ENCODE peak calls at places on chromosomes 13 and 19, in six cellular contexts. One of them, this sample, is unnamed. For H3K9me2 and H3K4me1, the result is how much of the 10 kb centered on the place peaks cover.

GRCh38 chr19:40465025-40465780 is at the start of gene BLVRB:
- DNase-seq in HCT116: no peak
- DNase-seq in SK-N-SH: no peak
- DNase-seq in hepatocyte: no peak
- DNase-seq in PC-3: peak
- DNase-seq in GM23338: peak
- DNase-seq in this sample: peak

GRCh38 chr19:19170053-19170945 is at the start of gene MEF2B:
- DNase-seq in hepatocyte: peak
- DNase-seq in HCT116: no peak
- DNase-seq in SK-N-SH: peak
- DNase-seq in PC-3: peak
- DNase-seq in GM23338: peak
- DNase-seq in this sample: peak

GRCh38 chr13:39552233-39552632 is 50.8 kb downstream of the LHFPL6 start:
- DNase-seq in SK-N-SH: no peak
- DNase-seq in PC-3: no peak
- DNase-seq in GM23338: no peak
- DNase-seq in hepatocyte: no peak
- DNase-seq in HCT116: no peak
- DNase-seq in this sample: no peak

GRCh38 chr13:46126552-46127171 is 21.8 kb upstream of the CPB2 start:
- DNase-seq in HCT116: peak
- DNase-seq in SK-N-SH: peak
- DNase-seq in PC-3: peak
- DNase-seq in hepatocyte: peak
- DNase-seq in GM23338: peak
- DNase-seq in this sample: peak

GRCh38 chr13:84648069-84648640 is 765.9 kb upstream of the SLITRK1 start:
- DNase-seq in PC-3: peak
- DNase-seq in hepatocyte: no peak
- DNase-seq in HCT116: no peak
- DNase-seq in GM23338: no peak
- DNase-seq in SK-N-SH: no peak
- DNase-seq in this sample: peak

GRCh38 chr19:1283207-1283916 is 2.3 kb upstream of the EFNA2 start:
- DNase-seq in SK-N-SH: no peak
- DNase-seq in PC-3: no peak
- DNase-seq in hepatocyte: no peak
- DNase-seq in HCT116: no peak
- DNase-seq in GM23338: no peak
- DNase-seq in this sample: no peak

GRCh38 chr13:51221674-51222509 is at the start of gene FAM124A:
- DNase-seq in HCT116: peak
- DNase-seq in GM23338: peak
- DNase-seq in SK-N-SH: peak
- DNase-seq in PC-3: peak
- DNase-seq in hepatocyte: peak
- DNase-seq in this sample: peak

GRCh38 chr19:28469544-28469943 is 743.4 kb downstream of the UQCRFS1 start:
- DNase-seq in hepatocyte: no peak
- DNase-seq in SK-N-SH: no peak
- DNase-seq in PC-3: no peak
- DNase-seq in HCT116: no peak
- DNase-seq in GM23338: no peak
- DNase-seq in this sample: no peak

GRCh38 chr13:84951128-84951527 is 848.1 kb downstream of the SLITRK6 start:
- DNase-seq in GM23338: no peak
- DNase-seq in HCT116: no peak
- DNase-seq in PC-3: peak
- DNase-seq in SK-N-SH: no peak
- DNase-seq in hepatocyte: no peak
- DNase-seq in this sample: no peak

GRCh38 chr13:45209229-45209628 is 8.4 kb upstream of the KCTD4 start:
- DNase-seq in HCT116: no peak
- DNase-seq in PC-3: peak
- DNase-seq in GM23338: no peak
- DNase-seq in hepatocyte: no peak
- DNase-seq in SK-N-SH: no peak
- DNase-seq in this sample: peak

GRCh38 chr13:77896977-77897376 is 21.7 kb downstream of the EDNRB start:
- DNase-seq in hepatocyte: no peak
- DNase-seq in SK-N-SH: no peak
- DNase-seq in HCT116: no peak
- DNase-seq in GM23338: no peak
- DNase-seq in PC-3: peak
- DNase-seq in this sample: peak

GRCh38 chr13:21020581-21020980 is 40.8 kb downstream of the LATS2 start:
- DNase-seq in PC-3: no peak
- DNase-seq in SK-N-SH: no peak
- DNase-seq in hepatocyte: no peak
- DNase-seq in HCT116: no peak
- DNase-seq in GM23338: no peak
- DNase-seq in this sample: no peak

GRCh38 chr13:26759907-26760834 is at the start of gene GPR12:
- DNase-seq in PC-3: no peak
- DNase-seq in SK-N-SH: peak
- DNase-seq in HCT116: no peak
- DNase-seq in hepatocyte: no peak
- DNase-seq in GM23338: peak
- DNase-seq in this sample: peak

GRCh38 chr19:48325265-48325910 is at the start of gene EMP3:
- DNase-seq in hepatocyte: peak
- DNase-seq in PC-3: peak
- DNase-seq in HCT116: peak
- DNase-seq in GM23338: peak
- DNase-seq in SK-N-SH: no peak
- DNase-seq in this sample: peak

GRCh38 chr19:35986664-35987570 is 8.1 kb upstream of the SDHAF1 start:
- DNase-seq in GM23338: peak
- DNase-seq in PC-3: no peak
- DNase-seq in hepatocyte: peak
- DNase-seq in SK-N-SH: peak
- DNase-seq in HCT116: no peak
- DNase-seq in this sample: peak

DNA sequence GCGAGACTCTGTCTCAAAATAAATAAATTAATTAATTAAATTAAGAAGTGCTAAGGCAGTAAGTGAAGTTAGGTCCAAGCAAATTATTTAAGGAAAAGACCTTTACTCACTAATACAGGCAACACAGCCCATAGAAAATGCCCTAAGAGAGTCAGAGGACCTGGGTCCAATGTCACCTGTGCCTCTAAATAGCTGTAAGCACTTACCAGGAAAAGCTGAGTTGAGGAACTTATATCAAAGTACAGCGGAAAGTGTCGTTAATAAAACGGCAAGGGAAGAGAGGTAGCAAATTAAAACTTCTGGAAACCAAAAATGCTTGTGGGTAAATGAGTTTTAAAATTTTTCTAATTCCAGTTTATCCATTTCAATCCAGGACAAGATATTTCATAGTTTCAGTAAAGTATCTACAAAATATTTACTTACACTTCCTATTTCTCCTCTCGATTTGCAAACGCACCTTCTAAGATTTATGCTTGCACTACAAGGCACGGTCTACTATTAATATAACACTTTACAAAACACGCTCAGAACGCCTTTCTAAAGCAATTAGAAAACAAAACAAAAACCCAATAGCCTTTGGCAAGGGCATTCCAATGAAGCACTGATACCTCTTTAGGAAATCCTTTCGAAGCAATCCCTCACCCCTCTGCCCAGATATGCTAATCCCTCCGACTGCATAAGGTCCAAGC is 967 bp downstream of the VPS36 start:
- DNase-seq in HCT116: no peak
- DNase-seq in SK-N-SH: no peak
- DNase-seq in PC-3: no peak
- DNase-seq in hepatocyte: no peak
- DNase-seq in GM23338: no peak
- DNase-seq in this sample: no peak
- H3K9me2 ChIP-seq in HCT116: under half
- H3K9me2 ChIP-seq in SK-N-SH: under half
- H3K9me2 ChIP-seq in PC-3: under half
- H3K9me2 ChIP-seq in hepatocyte: under half
- H3K9me2 ChIP-seq in GM23338: under half
- H3K9me2 ChIP-seq in this sample: under half

DNA sequence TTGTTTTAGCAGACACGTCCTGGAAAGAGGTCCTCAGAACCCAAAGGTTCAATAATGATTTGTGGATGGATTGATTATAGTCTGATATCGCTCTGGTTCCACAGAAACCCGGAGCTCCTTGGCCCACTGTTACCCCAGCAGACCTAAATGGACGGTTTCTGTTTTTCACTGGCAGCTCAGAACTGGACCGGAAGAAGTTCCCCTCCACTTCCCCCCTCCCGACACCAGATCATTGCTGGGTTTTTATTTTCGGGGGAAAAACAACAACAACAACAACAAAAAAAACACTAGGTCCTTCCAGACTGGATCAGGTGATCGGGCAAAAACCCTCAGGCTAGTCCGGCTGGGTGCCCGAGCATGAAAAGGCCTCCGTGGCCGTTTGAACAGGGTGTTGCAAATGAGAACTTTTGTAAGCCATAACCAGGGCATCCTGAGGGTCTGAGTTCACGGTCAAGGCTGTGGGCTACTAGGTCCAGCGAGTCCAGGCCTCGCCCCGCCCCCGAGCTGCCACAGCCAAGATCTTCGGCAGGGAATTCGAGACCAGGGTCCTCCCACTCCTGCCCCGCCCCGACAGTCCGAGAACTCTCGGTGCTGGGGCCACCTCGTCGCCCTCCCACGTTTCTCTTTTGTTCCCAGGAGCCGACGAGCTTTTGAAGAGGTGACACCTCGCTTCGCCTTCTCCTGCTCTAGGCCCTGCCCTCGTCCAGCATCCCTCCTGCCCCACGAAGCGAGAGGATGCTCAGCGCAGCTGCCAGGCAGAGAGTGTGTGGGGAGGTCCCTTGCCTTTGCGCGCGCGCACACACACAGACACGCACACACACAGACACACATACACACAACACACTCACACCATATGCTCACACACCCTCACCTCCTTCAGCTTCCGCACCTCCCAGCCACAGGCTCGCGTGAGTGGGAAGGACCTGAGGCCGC is 8.7 kb downstream of the ZIC2 start:
- DNase-seq in PC-3: no peak
- DNase-seq in SK-N-SH: peak
- DNase-seq in GM23338: peak
- DNase-seq in hepatocyte: no peak
- DNase-seq in HCT116: no peak
- DNase-seq in this sample: no peak
- H3K4me1 ChIP-seq in PC-3: under half
- H3K4me1 ChIP-seq in SK-N-SH: under half
- H3K4me1 ChIP-seq in GM23338: half or more
- H3K4me1 ChIP-seq in hepatocyte: under half
- H3K4me1 ChIP-seq in HCT116: under half
- H3K4me1 ChIP-seq in this sample: under half

GRCh38 chr13:28246891-28247290 is 108.5 kb downstream of the PAN3 start:
- DNase-seq in HCT116: no peak
- DNase-seq in PC-3: no peak
- DNase-seq in GM23338: no peak
- DNase-seq in SK-N-SH: no peak
- DNase-seq in hepatocyte: no peak
- DNase-seq in this sample: peak
- H3K9me2 ChIP-seq in HCT116: under half
- H3K9me2 ChIP-seq in PC-3: under half
- H3K9me2 ChIP-seq in GM23338: under half
- H3K9me2 ChIP-seq in SK-N-SH: under half
- H3K9me2 ChIP-seq in hepatocyte: under half
- H3K9me2 ChIP-seq in this sample: under half

DNA sequence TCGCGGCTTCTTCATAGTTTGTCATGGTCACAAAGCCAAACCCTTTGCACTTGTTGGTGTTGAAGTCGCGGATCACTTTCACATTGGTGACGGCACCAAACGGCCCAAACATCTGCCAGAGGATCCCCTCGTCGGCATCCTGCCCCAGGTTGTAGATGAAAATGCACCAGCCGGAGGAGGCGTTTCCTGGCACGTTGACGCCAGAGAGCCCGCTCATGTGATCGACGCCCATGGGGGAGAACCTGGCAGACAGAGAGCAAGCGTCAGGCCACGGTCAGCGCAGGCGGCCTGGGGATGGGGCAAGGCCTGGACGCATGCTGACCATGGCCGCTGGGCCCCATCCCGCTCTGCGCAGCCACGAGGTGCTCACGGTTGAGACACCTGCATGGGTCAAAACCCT is 20.1 kb upstream of the TIMM44 start:
- DNase-seq in HCT116: no peak
- DNase-seq in hepatocyte: no peak
- DNase-seq in SK-N-SH: no peak
- DNase-seq in PC-3: no peak
- DNase-seq in GM23338: no peak
- DNase-seq in this sample: no peak
- H3K4me1 ChIP-seq in HCT116: under half
- H3K4me1 ChIP-seq in hepatocyte: under half
- H3K4me1 ChIP-seq in SK-N-SH: under half
- H3K4me1 ChIP-seq in PC-3: under half
- H3K4me1 ChIP-seq in GM23338: under half
- H3K4me1 ChIP-seq in this sample: under half

DNA sequence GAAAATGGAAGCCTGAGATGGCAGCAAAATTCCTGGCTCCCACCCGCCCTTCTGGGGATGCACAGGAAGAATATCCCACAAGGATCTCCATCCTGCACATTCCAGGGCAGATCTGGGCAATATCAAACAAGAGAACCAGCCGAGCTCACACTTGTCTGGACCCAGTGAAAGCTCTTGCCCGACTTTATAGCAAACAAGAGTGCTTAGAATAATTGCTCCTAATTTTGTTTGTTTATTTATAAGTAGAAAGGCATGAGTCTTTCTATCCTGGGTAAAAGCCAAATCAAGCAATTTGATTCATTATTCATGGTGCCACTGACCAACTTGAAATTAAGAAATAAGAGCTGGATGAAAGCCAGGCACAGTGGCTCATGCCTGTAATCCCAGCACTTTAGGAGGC is 110.4 kb upstream of the ABCC4 start:
- DNase-seq in hepatocyte: no peak
- DNase-seq in HCT116: no peak
- DNase-seq in SK-N-SH: no peak
- DNase-seq in PC-3: no peak
- DNase-seq in GM23338: no peak
- DNase-seq in this sample: peak
- H3K9me2 ChIP-seq in hepatocyte: under half
- H3K9me2 ChIP-seq in HCT116: under half
- H3K9me2 ChIP-seq in SK-N-SH: under half
- H3K9me2 ChIP-seq in PC-3: under half
- H3K9me2 ChIP-seq in GM23338: under half
- H3K9me2 ChIP-seq in this sample: under half

GRCh38 chr13:111174377-111174776 is 59.3 kb downstream of the ARHGEF7 start:
- DNase-seq in HCT116: no peak
- DNase-seq in PC-3: no peak
- DNase-seq in GM23338: no peak
- DNase-seq in hepatocyte: no peak
- DNase-seq in SK-N-SH: no peak
- DNase-seq in this sample: no peak
- H3K4me1 ChIP-seq in HCT116: under half
- H3K4me1 ChIP-seq in PC-3: under half
- H3K4me1 ChIP-seq in GM23338: under half
- H3K4me1 ChIP-seq in hepatocyte: under half
- H3K4me1 ChIP-seq in SK-N-SH: under half
- H3K4me1 ChIP-seq in this sample: under half

This sample was measured in GM23248.